ENCODE peak calls at places on chromosomes 7 and 10, in seven cellular contexts. K is Calu3, E is ovary, A is heart right ventricle, M is cardiac muscle cell, R is lower lobe of right lung, S is prostate gland. J is an unnamed sample.

GRCh38 chr7:154512121-154512621 is 460.0 kb downstream of the DPP6 start:
- DNase-seq in K (no peak), E (no peak), A (no peak), M (no peak), R (no peak), S (no peak), J (no peak)

GRCh38 chr7:101631224-101631714 is 2.2 kb upstream of the MYL10 start:
- DNase-seq in K (no peak), E (no peak), A (no peak), M (no peak), R (no peak), S (no peak), J (no peak)

GRCh38 chr7:49001610-49002033 is 77.3 kb downstream of the CDC14C start:
- DNase-seq in K (peak; percentile 56), E (no peak), A (no peak), M (peak; percentile 66), R (no peak), S (no peak), J (peak; percentile 22)

GRCh38 chr7:36278767-36279171 is 110.9 kb upstream of the ANLN start:
- DNase-seq in K (no peak), E (no peak), A (no peak), M (peak; percentile 42), R (no peak), S (peak; percentile 52), J (no peak)

GRCh38 chr7:21353388-21353780 is 74.5 kb upstream of the SP4 start:
- DNase-seq in K (no peak), E (no peak), A (no peak), M (no peak), R (no peak), S (no peak), J (no peak)

GRCh38 chr7:24877790-24878311 is 102.1 kb downstream of the OSBPL3 start:
- DNase-seq in K (no peak), E (no peak), A (no peak), M (no peak), R (no peak), S (no peak), J (peak; percentile 67)

GRCh38 chr7:20269726-20270125 is 52.5 kb upstream of the MACC1 start:
- DNase-seq in K (no peak), E (no peak), A (no peak), M (no peak), R (no peak), S (no peak), J (no peak)

GRCh38 chr10:34739915-34740314 is 75.2 kb downstream of the PARD3 start:
- DNase-seq in K (peak; percentile 60), E (peak; percentile 76), A (peak; percentile 50), M (peak; percentile 94), R (peak; percentile 50), S (peak; percentile 36), J (no peak)

GRCh38 chr10:88473989-88474883 is 108.9 kb downstream of the RNLS start:
- DNase-seq in K (peak; percentile 61), E (no peak), A (no peak), M (no peak), R (peak; percentile 51), S (peak; percentile 30), J (no peak)

GRCh38 chr10:22148956-22149355 is 68.9 kb downstream of the EBLN1 start:
- DNase-seq in K (no peak), E (no peak), A (no peak), M (no peak), R (no peak), S (no peak), J (no peak)

GRCh38 chr7:50146692-50147091 is 53.6 kb upstream of the ZPBP start:
- DNase-seq in K (no peak), E (no peak), A (no peak), M (no peak), R (no peak), S (no peak), J (peak; percentile 47)

GRCh38 chr10:79184141-79184625 is 115.4 kb downstream of the ZMIZ1 start:
- DNase-seq in K (peak; percentile 86), E (peak; percentile 42), A (no peak), M (no peak), R (peak; percentile 72), S (no peak), J (no peak)

GRCh38 chr7:139647812-139648616 is 124.5 kb downstream of the CLEC2L start:
- DNase-seq in K (no peak), E (no peak), A (no peak), M (no peak), R (no peak), S (no peak), J (no peak)

GRCh38 chr7:120997902-120998301 is 9.4 kb downstream of the CPED1 start:
- DNase-seq in K (no peak), E (no peak), A (no peak), M (no peak), R (peak; percentile 55), S (no peak), J (no peak)

GRCh38 chr7:16747095-16747494 is 6.5 kb upstream of the TSPAN13 start:
- DNase-seq in K (no peak), E (peak; percentile 32), A (no peak), M (no peak), R (no peak), S (no peak), J (no peak)

GRCh38 chr10:112815238-112816032 is 134.6 kb upstream of the TCF7L2 start:
- DNase-seq in K (no peak), E (no peak), A (no peak), M (no peak), R (no peak), S (no peak), J (peak; percentile 4)

GRCh38 chr7:114567416-114567815 is 152.8 kb downstream of the FOXP2 start:
- DNase-seq in K (no peak), E (no peak), A (no peak), M (no peak), R (no peak), S (no peak), J (no peak)

GRCh38 chr7:1473864-1474512 is 14.7 kb upstream of the MICALL2 start:
- DNase-seq in K (peak; percentile 98), E (peak; percentile 85), A (peak; percentile 88), M (peak; percentile 91), R (peak; percentile 91), S (peak; percentile 91), J (peak; percentile 92)

GRCh38 chr7:113086928-113087277 is 276 bp upstream of the GPR85 start:
- DNase-seq in K (no peak), E (no peak), A (no peak), M (no peak), R (no peak), S (no peak), J (no peak)

GRCh38 chr7:101099969-101100781 is 14.9 kb downstream of the TRIM56 start:
- DNase-seq in K (peak; percentile 82), E (peak; percentile 97), A (peak; percentile 90), M (peak; percentile 67), R (peak; percentile 80), S (peak; percentile 75), J (peak; percentile 80)

GRCh38 chr10:82266438-82266837 is 391.4 kb downstream of the NRG3 start:
- DNase-seq in K (no peak), E (no peak), A (no peak), M (no peak), R (no peak), S (no peak), J (no peak)
- TF ChIP-seq CTCF in K (no peak), E (no peak), A (no peak), M (no peak), R (no peak), S (no peak), J (no peak)

GRCh38 chr7:98935811-98936210 is 57.5 kb downstream of the TRRAP start:
- DNase-seq in K (no peak), E (no peak), A (no peak), M (no peak), R (no peak), S (no peak), J (no peak)
- TF ChIP-seq CTCF in K (no peak), E (no peak), A (no peak), M (no peak), R (no peak), S (no peak), J (no peak)

DNA sequence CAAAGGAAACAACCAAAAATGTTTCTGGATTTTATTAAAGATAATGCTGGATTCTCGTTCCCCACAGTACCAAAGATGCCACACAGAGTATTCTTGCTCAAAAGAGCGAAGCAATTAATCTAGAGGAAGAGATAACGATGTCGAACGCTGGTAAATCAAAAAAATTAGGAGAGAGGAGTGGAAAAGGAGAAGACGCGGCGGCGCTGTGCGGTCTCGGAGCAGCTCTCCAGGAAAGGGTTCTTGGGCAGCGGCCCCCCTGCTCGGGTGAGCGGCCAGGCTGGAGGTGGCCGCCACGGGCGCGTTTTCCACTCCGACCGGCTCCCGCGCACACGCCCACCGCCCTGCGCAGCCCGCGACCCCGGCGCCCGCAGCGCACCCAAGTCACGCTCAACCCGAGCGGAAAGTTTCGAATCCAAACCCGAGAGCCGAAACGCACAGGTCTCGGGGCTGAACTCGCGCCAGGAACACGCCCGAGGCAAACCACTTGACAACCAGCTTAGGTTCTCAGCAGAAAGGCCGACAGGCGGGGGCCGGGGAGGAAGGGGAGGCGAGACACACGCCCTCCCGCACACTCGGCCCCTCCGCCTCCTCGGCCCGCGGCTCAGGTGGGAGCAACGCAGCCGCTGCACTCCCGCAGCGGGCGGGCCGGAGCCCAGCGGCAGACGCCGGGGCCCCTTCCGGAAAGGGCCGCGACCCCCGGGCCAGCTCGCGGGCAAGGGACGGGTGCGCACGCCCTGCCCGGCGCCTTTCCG is 924 bp downstream of the SRPK2 start:
- DNase-seq in K (peak; percentile 42), E (peak; percentile 65), A (peak; percentile 63), M (peak; percentile 77), R (peak; percentile 83), S (peak; percentile 49), J (peak; percentile 62)
- TF ChIP-seq CTCF in K (no peak), E (no peak), A (no peak), M (no peak), R (no peak), S (no peak), J (no peak)

GRCh38 chr7:129949292-129950133 is 3.2 kb downstream of the UBE2H start:
- DNase-seq in K (peak; percentile 32), E (peak; percentile 41), A (no peak), M (peak; percentile 35), R (no peak), S (peak; percentile 25), J (peak; percentile 41)

GRCh38 chr7:129952653-129953560 is at the start of gene UBE2H:
- DNase-seq in K (peak; percentile 89), E (peak; percentile 97), A (peak; percentile 94), M (peak; percentile 91), R (peak; percentile 91), S (peak; percentile 91), J (peak; percentile 91)

GRCh38 chr7:129950191-129950940 is 2.4 kb downstream of the UBE2H start:
- DNase-seq in K (no peak), E (no peak), A (no peak), M (peak; percentile 13), R (no peak), S (no peak), J (peak; percentile 13)

GRCh38 chr7:129951076-129952011 is 1.4 kb downstream of the UBE2H start:
- DNase-seq in K (no peak), E (peak; percentile 41), A (no peak), M (peak; percentile 46), R (no peak), S (peak; percentile 25), J (peak; percentile 41)

DNA sequence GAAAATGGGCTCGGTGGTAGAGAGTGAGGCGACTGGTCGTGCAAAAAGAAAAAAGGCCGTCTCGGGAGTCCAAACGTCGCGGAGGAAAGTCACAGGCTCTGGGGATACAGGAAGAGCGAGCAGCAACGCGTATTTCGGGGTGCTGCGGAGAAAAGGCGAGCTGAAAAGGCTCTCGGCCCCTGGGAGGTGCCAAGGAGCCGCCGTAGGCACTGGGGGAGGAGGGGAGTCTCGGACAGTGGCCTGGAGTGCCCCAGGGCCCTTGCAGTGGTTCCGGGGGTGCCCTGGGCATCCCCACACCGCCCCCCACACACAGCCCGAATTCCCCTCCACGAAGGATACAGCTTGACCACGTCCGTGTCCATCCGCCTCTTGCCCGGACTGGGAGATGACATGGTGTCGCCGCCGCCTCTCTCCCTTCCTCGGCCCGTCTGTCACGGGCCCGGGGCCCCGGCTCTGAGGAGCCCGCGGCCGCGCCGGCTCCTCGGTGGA is 552 bp downstream of the UBE2H start:
- DNase-seq in K (peak; percentile 53), E (peak; percentile 65), A (peak; percentile 49), M (peak; percentile 28), R (peak; percentile 62), S (peak; percentile 29), J (peak; percentile 47)
- TF ChIP-seq CTCF in K (no peak), E (no peak), A (no peak), M (no peak), R (no peak), S (no peak), J (no peak)